ENCODE peak calls at places on chromosome 22, in five cellular contexts. U is Panc1, G is IMR-90, D is pancreas, H is lower lobe of right lung. M is an unnamed sample.

GRCh38 chr22:20591660-20592310 is 84.4 kb downstream of the MED15 start:
- DNase-seq in D (peak; percentile 64), U (no peak), H (peak; percentile 44), G (peak; percentile 13), M (no peak)

GRCh38 chr22:39405346-39406085 is 5.9 kb downstream of the TAB1 start:
- DNase-seq in U (no peak), H (no peak), G (peak; percentile 65), D (peak; percentile 36), M (no peak)

GRCh38 chr22:43737150-43737828 is 74.8 kb downstream of the EFCAB6 start:
- DNase-seq in D (no peak), G (no peak), H (no peak), U (no peak), M (no peak)

GRCh38 chr22:29716814-29717213 is 3.0 kb upstream of the CABP7 start:
- DNase-seq in H (peak; percentile 67), G (peak; percentile 80), U (no peak), D (no peak), M (peak; percentile 42)

GRCh38 chr22:26615149-26615548 is 2.7 kb downstream of the CRYBB1 start:
- DNase-seq in G (no peak), U (no peak), D (no peak), H (no peak), M (no peak)

GRCh38 chr22:42060489-42060888 is 10.1 kb downstream of the NAGA start:
- DNase-seq in D (peak; percentile 21), G (no peak), U (no peak), H (no peak), M (no peak)

GRCh38 chr22:20203142-20204099 is 52.6 kb upstream of the CCDC188 start:
- DNase-seq in H (peak; percentile 64), G (peak; percentile 1), U (no peak), D (no peak), M (no peak)

GRCh38 chr22:36405671-36406070 is 17.9 kb upstream of the MYH9 start:
- DNase-seq in D (no peak), G (no peak), U (no peak), H (peak; percentile 80), M (no peak)

GRCh38 chr22:36212896-36213295 is 11.3 kb upstream of the APOL4 start:
- DNase-seq in D (no peak), G (no peak), U (no peak), H (no peak), M (no peak)

GRCh38 chr22:45185718-45186511 is 22.2 kb downstream of the NUP50 start:
- DNase-seq in U (no peak), D (no peak), H (no peak), G (no peak), M (no peak)

GRCh38 chr22:50576806-50577696 is 1.2 kb downstream of the CPT1B start:
- DNase-seq in D (no peak), H (no peak), U (no peak), G (no peak), M (no peak)

GRCh38 chr22:50577697-50577986 is 585 bp downstream of the CPT1B start:
- DNase-seq in U (no peak), H (peak; percentile 43), D (peak; percentile 48), G (no peak), M (no peak)

GRCh38 chr22:50575426-50575941 is 2.7 kb downstream of the CPT1B start:
- DNase-seq in D (no peak), G (no peak), U (no peak), H (no peak), M (no peak)

GRCh38 chr22:50574383-50574755 is 3.9 kb downstream of the CPT1B start:
- DNase-seq in G (no peak), U (no peak), D (no peak), H (peak; percentile 35), M (no peak)

DNA sequence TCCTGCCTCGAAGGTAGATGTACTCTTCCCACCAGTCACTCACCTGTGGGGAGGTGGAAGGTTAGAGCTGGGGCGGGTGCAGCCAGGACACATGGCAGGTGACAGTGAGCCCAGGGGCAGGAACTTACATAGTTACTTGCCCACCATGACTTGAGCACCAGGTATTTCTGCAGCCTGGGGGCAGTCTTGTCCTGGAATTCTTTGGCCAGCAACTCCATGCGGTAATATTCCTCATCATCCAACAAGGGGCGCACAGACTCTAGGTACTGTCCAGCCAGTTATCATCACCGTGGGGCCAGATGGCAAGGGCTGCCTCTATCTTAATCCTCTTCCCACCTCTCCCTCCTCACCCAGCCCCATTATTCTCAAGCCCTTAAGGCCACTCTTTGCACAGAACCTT is 2.2 kb downstream of the CPT1B start:
- DNase-seq in G (peak; percentile 44), U (no peak), D (no peak), H (no peak), M (no peak)
- TF ChIP-seq CTCF in G (peak; percentile 60), U (no peak), D (no peak), H (peak; percentile 17), M (peak; percentile 68)

DNA sequence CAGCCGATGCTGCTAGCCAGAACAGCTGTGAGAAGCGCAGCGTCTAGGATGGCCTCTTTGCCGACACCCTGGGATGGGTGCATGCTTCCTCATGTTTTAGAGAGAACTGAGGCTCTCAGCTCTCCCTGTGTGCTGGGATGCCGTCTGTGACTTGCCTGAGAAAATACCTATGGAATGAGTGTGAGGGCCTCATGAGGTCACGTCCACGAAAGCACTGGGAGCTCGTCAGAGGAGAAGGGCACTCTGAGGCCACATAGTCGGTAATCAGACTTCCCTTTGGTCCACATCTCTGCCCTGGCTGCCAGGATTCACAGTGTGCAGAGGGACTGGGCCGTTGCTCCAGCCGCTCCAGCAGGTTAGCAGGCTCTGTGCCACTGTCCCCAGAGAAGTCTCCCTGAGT is 54.6 kb downstream of the MICAL3 start:
- DNase-seq in H (no peak), G (peak; percentile 99), U (no peak), D (no peak), M (peak; percentile 42)
- H3K4me1 ChIP-seq in H (peaks cover 32% of the 10 kb centered on the region), G (peaks cover 43% of the 10 kb centered on the region), U (peaks cover 15% of the 10 kb centered on the region), D (peaks cover 16% of the 10 kb centered on the region), M (peaks cover 27% of the 10 kb centered on the region)

GRCh38 chr22:34833982-34834510 is 231.9 kb upstream of the ISX start:
- DNase-seq in D (no peak), G (no peak), U (no peak), H (no peak), M (no peak)
- TF ChIP-seq CTCF in D (no peak), G (no peak), U (no peak), H (no peak), M (no peak)

DNA sequence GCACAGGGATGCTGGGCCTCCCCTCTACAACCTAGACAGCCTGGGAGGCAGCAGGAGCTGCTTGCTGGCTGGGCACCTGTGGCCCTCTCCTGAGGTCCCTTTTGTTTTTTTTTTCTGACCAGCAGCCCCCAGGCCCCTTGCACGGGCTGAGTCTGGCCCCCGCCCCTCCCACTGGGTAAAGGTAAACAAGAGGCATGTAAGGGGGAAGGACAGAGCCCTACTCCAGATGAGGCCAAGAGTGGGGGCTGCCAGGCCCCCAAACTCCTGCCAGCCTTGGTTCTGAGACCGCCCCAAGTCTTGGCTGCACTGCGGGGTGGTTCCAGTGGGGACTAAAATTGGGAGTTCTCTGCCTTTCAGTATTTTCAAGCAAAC is 9.2 kb downstream of the PLXNB2 start:
- DNase-seq in D (no peak), H (no peak), G (no peak), U (no peak), M (no peak)
- H3K4me1 ChIP-seq in D (peaks cover 15% of the 10 kb centered on the region), H (peaks cover 97% of the 10 kb centered on the region), G (peaks cover 63% of the 10 kb centered on the region), U (peaks cover 74% of the 10 kb centered on the region), M (peaks cover 37% of the 10 kb centered on the region)

GRCh38 chr22:31199187-31199586 is 12.9 kb upstream of the LIMK2 start:
- DNase-seq in D (no peak), G (no peak), H (no peak), U (no peak), M (no peak)
- TF ChIP-seq CTCF in D (no peak), G (no peak), H (peak; percentile 43), U (peak; percentile 24), M (peak; percentile 43)

DNA sequence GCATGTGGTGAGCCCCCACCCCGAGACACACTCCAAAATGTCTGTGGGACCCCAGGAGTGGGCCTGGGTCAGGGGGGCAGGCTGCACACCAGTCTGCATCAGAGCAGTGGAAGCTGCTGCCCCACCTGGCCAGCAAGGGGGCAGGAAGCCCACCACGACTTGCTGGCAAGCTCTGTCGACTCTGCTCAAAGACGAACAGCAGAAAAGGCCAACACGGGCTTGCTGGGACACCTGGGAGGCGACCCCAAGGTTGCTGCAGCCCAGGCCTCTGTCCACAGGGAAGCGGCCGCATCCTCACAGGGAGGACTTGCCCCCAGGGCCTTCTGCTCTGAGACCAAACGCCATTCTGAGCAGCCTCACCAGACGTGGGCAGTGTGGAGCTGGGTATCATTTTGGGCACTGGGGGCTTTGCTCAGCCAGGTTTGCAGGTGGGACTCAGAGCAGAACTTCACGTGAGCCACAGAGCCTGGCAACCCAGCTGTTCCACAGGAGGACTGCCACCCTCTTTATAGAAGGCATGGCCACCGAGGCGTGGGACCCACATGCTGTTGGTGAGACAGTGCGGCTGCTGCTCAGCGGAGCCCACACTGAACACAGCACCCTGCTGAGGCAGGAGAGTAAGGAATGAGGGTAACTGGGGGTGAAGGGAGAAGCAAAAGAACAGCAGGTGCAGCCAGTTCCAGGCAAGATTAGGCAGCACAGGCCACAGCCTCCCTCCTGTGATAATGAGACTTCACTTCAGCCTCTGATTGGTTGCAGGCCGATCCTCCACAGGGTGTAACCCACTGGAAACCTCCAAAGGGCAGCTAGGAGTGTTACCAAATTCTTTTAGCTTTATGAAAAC is 11.0 kb downstream of the IL17REL start:
- DNase-seq in H (peak; percentile 37), G (no peak), D (peak; percentile 52), U (no peak), M (no peak)
- H3K4me1 ChIP-seq in H (no peaks in the 10 kb centered on the region), G (peaks cover 2% of the 10 kb centered on the region), D (no peaks in the 10 kb centered on the region), U (peaks cover 10% of the 10 kb centered on the region), M (no peaks in the 10 kb centered on the region)

GRCh38 chr22:27747396-27748256 is 53.9 kb downstream of the MN1 start:
- DNase-seq in H (no peak), G (no peak), D (no peak), U (no peak), M (no peak)
- TF ChIP-seq CTCF in H (no peak), G (peak; percentile 19), D (no peak), U (no peak), M (peak; percentile 36)

M was measured in foreskin keratinocyte.